ENCODE peak calls at places on chromosome 4, in ten cellular contexts. One of them, this sample, is unnamed.

GRCh38 chr4:151801547-151802516 is 41.0 kb upstream of the GATB start:
- DNase-seq in CD8-positive, alpha-beta memory T cell: peak; percentile 39
- DNase-seq in neural progenitor cell: peak; percentile 65
- DNase-seq in breast epithelium: no peak
- DNase-seq in IMR-90: peak; percentile 44
- DNase-seq in heart right ventricle: no peak
- DNase-seq in CD4-positive, alpha-beta memory T cell: peak; percentile 49
- DNase-seq in fibroblast of lung: peak; percentile 55
- DNase-seq in MM.1S: peak; percentile 56
- DNase-seq in GM12878: no peak
- DNase-seq in this sample: peak; percentile 48

GRCh38 chr4:169238445-169238844 is 32.3 kb downstream of the SH3RF1 start:
- DNase-seq in neural progenitor cell: no peak
- DNase-seq in CD8-positive, alpha-beta memory T cell: no peak
- DNase-seq in CD4-positive, alpha-beta memory T cell: no peak
- DNase-seq in fibroblast of lung: peak; percentile 46
- DNase-seq in heart right ventricle: no peak
- DNase-seq in MM.1S: no peak
- DNase-seq in breast epithelium: no peak
- DNase-seq in IMR-90: peak; percentile 47
- DNase-seq in GM12878: no peak
- DNase-seq in this sample: no peak

GRCh38 chr4:42478509-42478908 is 81.2 kb downstream of the SHISA3 start:
- DNase-seq in CD4-positive, alpha-beta memory T cell: no peak
- DNase-seq in fibroblast of lung: no peak
- DNase-seq in breast epithelium: no peak
- DNase-seq in GM12878: no peak
- DNase-seq in MM.1S: no peak
- DNase-seq in IMR-90: no peak
- DNase-seq in neural progenitor cell: no peak
- DNase-seq in CD8-positive, alpha-beta memory T cell: no peak
- DNase-seq in heart right ventricle: no peak
- DNase-seq in this sample: no peak

GRCh38 chr4:4764506-4764905 is 95.0 kb upstream of the MSX1 start:
- DNase-seq in breast epithelium: no peak
- DNase-seq in heart right ventricle: no peak
- DNase-seq in MM.1S: no peak
- DNase-seq in IMR-90: no peak
- DNase-seq in neural progenitor cell: no peak
- DNase-seq in CD8-positive, alpha-beta memory T cell: no peak
- DNase-seq in fibroblast of lung: no peak
- DNase-seq in CD4-positive, alpha-beta memory T cell: no peak
- DNase-seq in GM12878: no peak
- DNase-seq in this sample: no peak

GRCh38 chr4:13427599-13428325 is 56.4 kb downstream of the RAB28 start:
- DNase-seq in heart right ventricle: no peak
- DNase-seq in MM.1S: no peak
- DNase-seq in GM12878: no peak
- DNase-seq in neural progenitor cell: no peak
- DNase-seq in breast epithelium: no peak
- DNase-seq in IMR-90: peak; percentile 13
- DNase-seq in fibroblast of lung: peak; percentile 19
- DNase-seq in CD8-positive, alpha-beta memory T cell: no peak
- DNase-seq in CD4-positive, alpha-beta memory T cell: no peak
- DNase-seq in this sample: no peak

GRCh38 chr4:25401066-25401465 is 24.0 kb downstream of the ANAPC4 start:
- DNase-seq in CD8-positive, alpha-beta memory T cell: no peak
- DNase-seq in IMR-90: peak; percentile 67
- DNase-seq in MM.1S: no peak
- DNase-seq in fibroblast of lung: no peak
- DNase-seq in CD4-positive, alpha-beta memory T cell: no peak
- DNase-seq in GM12878: no peak
- DNase-seq in heart right ventricle: no peak
- DNase-seq in breast epithelium: no peak
- DNase-seq in neural progenitor cell: no peak
- DNase-seq in this sample: no peak

GRCh38 chr4:164529486-164529885 is 224.4 kb upstream of the SMIM31 start:
- DNase-seq in MM.1S: no peak
- DNase-seq in CD8-positive, alpha-beta memory T cell: no peak
- DNase-seq in heart right ventricle: no peak
- DNase-seq in GM12878: no peak
- DNase-seq in CD4-positive, alpha-beta memory T cell: no peak
- DNase-seq in neural progenitor cell: no peak
- DNase-seq in fibroblast of lung: no peak
- DNase-seq in breast epithelium: no peak
- DNase-seq in IMR-90: no peak
- DNase-seq in this sample: no peak

GRCh38 chr4:165361804-165362203 is 17.0 kb upstream of the CPE start:
- DNase-seq in IMR-90: no peak
- DNase-seq in CD4-positive, alpha-beta memory T cell: no peak
- DNase-seq in fibroblast of lung: no peak
- DNase-seq in MM.1S: no peak
- DNase-seq in heart right ventricle: no peak
- DNase-seq in neural progenitor cell: no peak
- DNase-seq in GM12878: no peak
- DNase-seq in breast epithelium: no peak
- DNase-seq in CD8-positive, alpha-beta memory T cell: no peak
- DNase-seq in this sample: no peak

GRCh38 chr4:187387709-187388108 is 607.9 kb upstream of the ZFP42 start:
- DNase-seq in GM12878: no peak
- DNase-seq in fibroblast of lung: peak; percentile 18
- DNase-seq in CD8-positive, alpha-beta memory T cell: no peak
- DNase-seq in IMR-90: peak; percentile 47
- DNase-seq in neural progenitor cell: no peak
- DNase-seq in MM.1S: no peak
- DNase-seq in heart right ventricle: no peak
- DNase-seq in breast epithelium: no peak
- DNase-seq in CD4-positive, alpha-beta memory T cell: no peak
- DNase-seq in this sample: no peak

GRCh38 chr4:123785515-123785914 is 388.9 kb downstream of the SPRY1 start:
- DNase-seq in breast epithelium: no peak
- DNase-seq in IMR-90: peak; percentile 96
- DNase-seq in fibroblast of lung: peak; percentile 88
- DNase-seq in GM12878: no peak
- DNase-seq in CD8-positive, alpha-beta memory T cell: no peak
- DNase-seq in MM.1S: no peak
- DNase-seq in CD4-positive, alpha-beta memory T cell: no peak
- DNase-seq in neural progenitor cell: peak; percentile 64
- DNase-seq in heart right ventricle: peak; percentile 24
- DNase-seq in this sample: peak; percentile 72

GRCh38 chr4:24001486-24001885 is 111.6 kb upstream of the PPARGC1A start:
- DNase-seq in fibroblast of lung: no peak
- DNase-seq in CD8-positive, alpha-beta memory T cell: no peak
- DNase-seq in heart right ventricle: no peak
- DNase-seq in CD4-positive, alpha-beta memory T cell: no peak
- DNase-seq in MM.1S: no peak
- DNase-seq in IMR-90: no peak
- DNase-seq in breast epithelium: no peak
- DNase-seq in GM12878: no peak
- DNase-seq in neural progenitor cell: no peak
- DNase-seq in this sample: no peak

GRCh38 chr4:73870778-73871177 is 1.6 kb downstream of the CXCL1 start:
- DNase-seq in CD4-positive, alpha-beta memory T cell: no peak
- DNase-seq in GM12878: no peak
- DNase-seq in CD8-positive, alpha-beta memory T cell: no peak
- DNase-seq in neural progenitor cell: no peak
- DNase-seq in fibroblast of lung: peak; percentile 68
- DNase-seq in IMR-90: no peak
- DNase-seq in breast epithelium: no peak
- DNase-seq in MM.1S: no peak
- DNase-seq in heart right ventricle: no peak
- DNase-seq in this sample: no peak

GRCh38 chr4:15003441-15003890 is 1.2 kb downstream of the CPEB2 start:
- DNase-seq in fibroblast of lung: no peak
- DNase-seq in neural progenitor cell: peak; percentile 63
- DNase-seq in MM.1S: peak; percentile 52
- DNase-seq in heart right ventricle: peak; percentile 70
- DNase-seq in GM12878: no peak
- DNase-seq in CD4-positive, alpha-beta memory T cell: peak; percentile 57
- DNase-seq in CD8-positive, alpha-beta memory T cell: peak; percentile 64
- DNase-seq in IMR-90: peak; percentile 19
- DNase-seq in breast epithelium: peak; percentile 62
- DNase-seq in this sample: peak; percentile 61

GRCh38 chr4:7815562-7815961 is 124.1 kb downstream of the AFAP1 start:
- DNase-seq in breast epithelium: no peak
- DNase-seq in CD4-positive, alpha-beta memory T cell: no peak
- DNase-seq in IMR-90: peak; percentile 87
- DNase-seq in neural progenitor cell: no peak
- DNase-seq in MM.1S: no peak
- DNase-seq in CD8-positive, alpha-beta memory T cell: no peak
- DNase-seq in heart right ventricle: no peak
- DNase-seq in fibroblast of lung: peak; percentile 93
- DNase-seq in GM12878: no peak
- DNase-seq in this sample: no peak

GRCh38 chr4:123121241-123121907 is 199.0 kb upstream of the NUDT6 start:
- DNase-seq in GM12878: no peak
- DNase-seq in neural progenitor cell: no peak
- DNase-seq in CD8-positive, alpha-beta memory T cell: no peak
- DNase-seq in breast epithelium: no peak
- DNase-seq in fibroblast of lung: peak; percentile 33
- DNase-seq in CD4-positive, alpha-beta memory T cell: no peak
- DNase-seq in IMR-90: peak; percentile 73
- DNase-seq in heart right ventricle: no peak
- DNase-seq in MM.1S: no peak
- DNase-seq in this sample: no peak

GRCh38 chr4:156528216-156528615 is 443.4 kb downstream of the PDGFC start:
- DNase-seq in CD8-positive, alpha-beta memory T cell: no peak
- DNase-seq in breast epithelium: no peak
- DNase-seq in IMR-90: peak; percentile 24
- DNase-seq in heart right ventricle: no peak
- DNase-seq in GM12878: no peak
- DNase-seq in fibroblast of lung: peak; percentile 41
- DNase-seq in MM.1S: no peak
- DNase-seq in CD4-positive, alpha-beta memory T cell: no peak
- DNase-seq in neural progenitor cell: no peak
- DNase-seq in this sample: no peak
- H3K4me1 ChIP-seq in CD8-positive, alpha-beta memory T cell: no peaks in the 10 kb centered on the region
- H3K4me1 ChIP-seq in breast epithelium: no peaks in the 10 kb centered on the region
- H3K4me1 ChIP-seq in IMR-90: no peaks in the 10 kb centered on the region
- H3K4me1 ChIP-seq in heart right ventricle: no peaks in the 10 kb centered on the region
- H3K4me1 ChIP-seq in GM12878: no peaks in the 10 kb centered on the region
- H3K4me1 ChIP-seq in fibroblast of lung: no peaks in the 10 kb centered on the region
- H3K4me1 ChIP-seq in MM.1S: no peaks in the 10 kb centered on the region
- H3K4me1 ChIP-seq in CD4-positive, alpha-beta memory T cell: no peaks in the 10 kb centered on the region
- H3K4me1 ChIP-seq in neural progenitor cell: no peaks in the 10 kb centered on the region
- H3K4me1 ChIP-seq in this sample: no peaks in the 10 kb centered on the region

GRCh38 chr4:108173599-108174057 is 4.9 kb upstream of the LEF1 start:
- DNase-seq in IMR-90: no peak
- DNase-seq in CD4-positive, alpha-beta memory T cell: no peak
- DNase-seq in MM.1S: no peak
- DNase-seq in heart right ventricle: no peak
- DNase-seq in fibroblast of lung: no peak
- DNase-seq in CD8-positive, alpha-beta memory T cell: no peak
- DNase-seq in neural progenitor cell: no peak
- DNase-seq in GM12878: no peak
- DNase-seq in breast epithelium: no peak
- DNase-seq in this sample: no peak
- H3K27me3 ChIP-seq in IMR-90: peaks cover 67% of the 10 kb centered on the region
- H3K27me3 ChIP-seq in CD4-positive, alpha-beta memory T cell: peaks cover 14% of the 10 kb centered on the region
- H3K27me3 ChIP-seq in MM.1S: peaks cover 30% of the 10 kb centered on the region
- H3K27me3 ChIP-seq in heart right ventricle: peaks cover 84% of the 10 kb centered on the region
- H3K27me3 ChIP-seq in fibroblast of lung: peaks cover 40% of the 10 kb centered on the region
- H3K27me3 ChIP-seq in CD8-positive, alpha-beta memory T cell: no peaks in the 10 kb centered on the region
- H3K27me3 ChIP-seq in neural progenitor cell: peaks cover 97% of the 10 kb centered on the region
- H3K27me3 ChIP-seq in GM12878: peaks cover 31% of the 10 kb centered on the region
- H3K27me3 ChIP-seq in breast epithelium: no peaks in the 10 kb centered on the region
- H3K27me3 ChIP-seq in this sample: no peaks in the 10 kb centered on the region

GRCh38 chr4:110616162-110617062 is 6.5 kb downstream of the PITX2 start:
- DNase-seq in MM.1S: no peak
- DNase-seq in CD4-positive, alpha-beta memory T cell: no peak
- DNase-seq in fibroblast of lung: no peak
- DNase-seq in GM12878: no peak
- DNase-seq in heart right ventricle: no peak
- DNase-seq in IMR-90: no peak
- DNase-seq in breast epithelium: no peak
- DNase-seq in CD8-positive, alpha-beta memory T cell: no peak
- DNase-seq in neural progenitor cell: no peak
- DNase-seq in this sample: no peak
- H3K4me3 ChIP-seq in MM.1S: no peak overlapping the region
- H3K4me3 ChIP-seq in CD4-positive, alpha-beta memory T cell: no peak overlapping the region
- H3K4me3 ChIP-seq in fibroblast of lung: no peak overlapping the region
- H3K4me3 ChIP-seq in GM12878: no peak overlapping the region
- H3K4me3 ChIP-seq in heart right ventricle: no peak overlapping the region
- H3K4me3 ChIP-seq in IMR-90: no peak overlapping the region
- H3K4me3 ChIP-seq in breast epithelium: no peak overlapping the region
- H3K4me3 ChIP-seq in CD8-positive, alpha-beta memory T cell: no peak overlapping the region
- H3K4me3 ChIP-seq in neural progenitor cell: peak overlapping the region; percentile 43
- H3K4me3 ChIP-seq in this sample: no peak overlapping the region

GRCh38 chr4:113635739-113636437 is 125.7 kb downstream of the CAMK2D start:
- DNase-seq in CD8-positive, alpha-beta memory T cell: no peak
- DNase-seq in neural progenitor cell: no peak
- DNase-seq in IMR-90: peak; percentile 86
- DNase-seq in CD4-positive, alpha-beta memory T cell: no peak
- DNase-seq in MM.1S: no peak
- DNase-seq in fibroblast of lung: peak; percentile 64
- DNase-seq in breast epithelium: no peak
- DNase-seq in heart right ventricle: no peak
- DNase-seq in GM12878: no peak
- DNase-seq in this sample: no peak

GRCh38 chr4:113636877-113637276 is 124.7 kb downstream of the CAMK2D start:
- DNase-seq in fibroblast of lung: peak; percentile 71
- DNase-seq in neural progenitor cell: no peak
- DNase-seq in GM12878: no peak
- DNase-seq in breast epithelium: no peak
- DNase-seq in MM.1S: peak; percentile 78
- DNase-seq in IMR-90: peak; percentile 62
- DNase-seq in CD8-positive, alpha-beta memory T cell: peak; percentile 45
- DNase-seq in CD4-positive, alpha-beta memory T cell: peak; percentile 76
- DNase-seq in heart right ventricle: no peak
- DNase-seq in this sample: no peak

GRCh38 chr4:113637823-113638691 is 123.5 kb downstream of the CAMK2D start:
- DNase-seq in MM.1S: no peak
- DNase-seq in neural progenitor cell: peak; percentile 27
- DNase-seq in CD8-positive, alpha-beta memory T cell: no peak
- DNase-seq in IMR-90: no peak
- DNase-seq in breast epithelium: no peak
- DNase-seq in CD4-positive, alpha-beta memory T cell: no peak
- DNase-seq in heart right ventricle: no peak
- DNase-seq in GM12878: no peak
- DNase-seq in fibroblast of lung: no peak
- DNase-seq in this sample: no peak

GRCh38 chr4:113637363-113637762 is 124.2 kb downstream of the CAMK2D start:
- DNase-seq in MM.1S: peak; percentile 51
- DNase-seq in neural progenitor cell: no peak
- DNase-seq in GM12878: no peak
- DNase-seq in CD8-positive, alpha-beta memory T cell: no peak
- DNase-seq in heart right ventricle: no peak
- DNase-seq in breast epithelium: no peak
- DNase-seq in fibroblast of lung: peak; percentile 54
- DNase-seq in IMR-90: peak; percentile 77
- DNase-seq in CD4-positive, alpha-beta memory T cell: no peak
- DNase-seq in this sample: no peak

DNA sequence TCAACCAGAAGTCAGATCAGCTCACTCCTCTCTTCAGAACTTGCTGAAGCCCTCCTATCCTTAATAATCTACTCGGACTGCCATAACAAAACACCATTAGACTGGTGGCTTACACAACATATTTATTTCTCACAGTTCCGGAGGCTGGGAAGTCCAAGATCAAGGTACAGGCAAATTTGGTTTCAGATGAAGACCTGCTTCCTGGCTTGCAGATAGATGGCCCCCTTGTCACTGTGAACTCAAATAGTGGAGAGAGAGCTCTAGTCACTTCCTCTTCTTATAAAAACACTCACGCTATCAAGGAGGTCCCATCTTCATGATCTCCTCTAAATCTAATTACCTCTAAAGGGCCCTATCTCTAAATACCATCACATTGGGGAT is 125.1 kb downstream of the CAMK2D start:
- DNase-seq in GM12878: no peak
- DNase-seq in MM.1S: no peak
- DNase-seq in neural progenitor cell: no peak
- DNase-seq in IMR-90: no peak
- DNase-seq in fibroblast of lung: no peak
- DNase-seq in CD4-positive, alpha-beta memory T cell: peak; percentile 48
- DNase-seq in heart right ventricle: no peak
- DNase-seq in CD8-positive, alpha-beta memory T cell: peak; percentile 30
- DNase-seq in breast epithelium: no peak
- DNase-seq in this sample: no peak
- H3K4me1 ChIP-seq in GM12878: peaks cover 53% of the 10 kb centered on the region
- H3K4me1 ChIP-seq in MM.1S: peaks cover 26% of the 10 kb centered on the region
- H3K4me1 ChIP-seq in neural progenitor cell: peaks cover 9% of the 10 kb centered on the region
- H3K4me1 ChIP-seq in IMR-90: peaks cover 15% of the 10 kb centered on the region
- H3K4me1 ChIP-seq in fibroblast of lung: peaks cover 21% of the 10 kb centered on the region
- H3K4me1 ChIP-seq in CD4-positive, alpha-beta memory T cell: peaks cover 48% of the 10 kb centered on the region
- H3K4me1 ChIP-seq in heart right ventricle: peaks cover 75% of the 10 kb centered on the region
- H3K4me1 ChIP-seq in CD8-positive, alpha-beta memory T cell: peaks cover 42% of the 10 kb centered on the region
- H3K4me1 ChIP-seq in breast epithelium: peaks cover 4% of the 10 kb centered on the region
- H3K4me1 ChIP-seq in this sample: peaks cover 13% of the 10 kb centered on the region

This sample was measured in right cardiac atrium.